ENCODE peak calls at places on chromosomes 6 and 20, in six cellular contexts. One of them, this sample, is unnamed.

GRCh38 chr6:100464910-100465700 is at the start of gene SIM1:
- DNase-seq in tibial artery: peak; percentile 41
- DNase-seq in brain microvascular endothelial cell: peak; percentile 43
- DNase-seq in choroid plexus epithelial cell: peak; percentile 65
- DNase-seq in fibroblast of villous mesenchyme: peak; percentile 62
- DNase-seq in left lung: peak; percentile 77
- DNase-seq in this sample: peak; percentile 90

GRCh38 chr20:35055445-35056276 is 36.9 kb downstream of the TRPC4AP start:
- DNase-seq in brain microvascular endothelial cell: no peak
- DNase-seq in fibroblast of villous mesenchyme: peak; percentile 68
- DNase-seq in left lung: no peak
- DNase-seq in tibial artery: no peak
- DNase-seq in choroid plexus epithelial cell: no peak
- DNase-seq in this sample: no peak

GRCh38 chr6:45864651-45865050 is 151.0 kb downstream of the CLIC5 start:
- DNase-seq in left lung: no peak
- DNase-seq in brain microvascular endothelial cell: no peak
- DNase-seq in choroid plexus epithelial cell: no peak
- DNase-seq in tibial artery: no peak
- DNase-seq in fibroblast of villous mesenchyme: no peak
- DNase-seq in this sample: no peak

GRCh38 chr6:57284056-57284455 is 33.4 kb upstream of the PRIM2 start:
- DNase-seq in left lung: no peak
- DNase-seq in brain microvascular endothelial cell: no peak
- DNase-seq in choroid plexus epithelial cell: peak; percentile 13
- DNase-seq in fibroblast of villous mesenchyme: peak; percentile 99
- DNase-seq in tibial artery: no peak
- DNase-seq in this sample: no peak

GRCh38 chr20:61486198-61486597 is 234.1 kb downstream of the CDH4 start:
- DNase-seq in left lung: no peak
- DNase-seq in fibroblast of villous mesenchyme: no peak
- DNase-seq in choroid plexus epithelial cell: no peak
- DNase-seq in brain microvascular endothelial cell: no peak
- DNase-seq in tibial artery: no peak
- DNase-seq in this sample: no peak

GRCh38 chr20:64106981-64107735 is at the start of gene NPBWR2:
- DNase-seq in left lung: peak; percentile 70
- DNase-seq in fibroblast of villous mesenchyme: no peak
- DNase-seq in tibial artery: no peak
- DNase-seq in choroid plexus epithelial cell: no peak
- DNase-seq in brain microvascular endothelial cell: no peak
- DNase-seq in this sample: no peak

GRCh38 chr20:4507288-4507719 is 214.4 kb upstream of the PRND start:
- DNase-seq in left lung: no peak
- DNase-seq in fibroblast of villous mesenchyme: peak; percentile 84
- DNase-seq in brain microvascular endothelial cell: peak; percentile 52
- DNase-seq in tibial artery: no peak
- DNase-seq in choroid plexus epithelial cell: peak; percentile 79
- DNase-seq in this sample: peak; percentile 81

GRCh38 chr20:2603816-2604505 is 48.5 kb upstream of the NOP56 start:
- DNase-seq in choroid plexus epithelial cell: no peak
- DNase-seq in brain microvascular endothelial cell: no peak
- DNase-seq in left lung: no peak
- DNase-seq in tibial artery: no peak
- DNase-seq in fibroblast of villous mesenchyme: no peak
- DNase-seq in this sample: no peak

GRCh38 chr6:67640462-67640861 is 994.6 kb upstream of the ADGRB3 start:
- DNase-seq in left lung: no peak
- DNase-seq in brain microvascular endothelial cell: no peak
- DNase-seq in fibroblast of villous mesenchyme: peak; percentile 16
- DNase-seq in tibial artery: no peak
- DNase-seq in choroid plexus epithelial cell: peak; percentile 72
- DNase-seq in this sample: no peak

GRCh38 chr20:41643504-41643938 is 25.3 kb upstream of the CHD6 start:
- DNase-seq in brain microvascular endothelial cell: peak; percentile 62
- DNase-seq in left lung: no peak
- DNase-seq in choroid plexus epithelial cell: peak; percentile 72
- DNase-seq in fibroblast of villous mesenchyme: peak; percentile 48
- DNase-seq in tibial artery: no peak
- DNase-seq in this sample: no peak

GRCh38 chr6:69917834-69918233 is 51.5 kb downstream of the COL19A1 start:
- DNase-seq in tibial artery: no peak
- DNase-seq in brain microvascular endothelial cell: peak; percentile 88
- DNase-seq in left lung: no peak
- DNase-seq in fibroblast of villous mesenchyme: peak; percentile 21
- DNase-seq in choroid plexus epithelial cell: peak; percentile 85
- DNase-seq in this sample: peak; percentile 15

GRCh38 chr20:50744143-50744792 is 12.9 kb downstream of the PARD6B start:
- DNase-seq in tibial artery: peak; percentile 73
- DNase-seq in choroid plexus epithelial cell: peak; percentile 94
- DNase-seq in fibroblast of villous mesenchyme: peak; percentile 95
- DNase-seq in brain microvascular endothelial cell: peak; percentile 84
- DNase-seq in left lung: peak; percentile 46
- DNase-seq in this sample: peak; percentile 81

GRCh38 chr6:4925580-4925979 is 78.3 kb downstream of the RPP40 start:
- DNase-seq in left lung: no peak
- DNase-seq in choroid plexus epithelial cell: no peak
- DNase-seq in brain microvascular endothelial cell: no peak
- DNase-seq in fibroblast of villous mesenchyme: no peak
- DNase-seq in tibial artery: no peak
- DNase-seq in this sample: no peak

GRCh38 chr6:52876056-52876787 is 33.3 kb downstream of the GSTA3 start:
- DNase-seq in choroid plexus epithelial cell: peak; percentile 30
- DNase-seq in fibroblast of villous mesenchyme: peak; percentile 39
- DNase-seq in brain microvascular endothelial cell: no peak
- DNase-seq in left lung: no peak
- DNase-seq in tibial artery: no peak
- DNase-seq in this sample: no peak

GRCh38 chr20:22949710-22950109 is 85.4 kb upstream of the SSTR4 start:
- DNase-seq in brain microvascular endothelial cell: peak; percentile 45
- DNase-seq in tibial artery: no peak
- DNase-seq in fibroblast of villous mesenchyme: no peak
- DNase-seq in choroid plexus epithelial cell: peak; percentile 73
- DNase-seq in left lung: no peak
- DNase-seq in this sample: no peak

GRCh38 chr6:147677647-147678046 is 169.2 kb downstream of the SAMD5 start:
- DNase-seq in left lung: no peak
- DNase-seq in brain microvascular endothelial cell: no peak
- DNase-seq in tibial artery: no peak
- DNase-seq in fibroblast of villous mesenchyme: no peak
- DNase-seq in choroid plexus epithelial cell: no peak
- DNase-seq in this sample: no peak

GRCh38 chr6:29414588-29414987 is at the start of gene OR12D1:
- DNase-seq in brain microvascular endothelial cell: no peak
- DNase-seq in tibial artery: no peak
- DNase-seq in left lung: no peak
- DNase-seq in fibroblast of villous mesenchyme: no peak
- DNase-seq in choroid plexus epithelial cell: no peak
- DNase-seq in this sample: no peak

GRCh38 chr6:54899442-54899841 is 52.9 kb downstream of the FAM83B start:
- DNase-seq in left lung: no peak
- DNase-seq in tibial artery: no peak
- DNase-seq in fibroblast of villous mesenchyme: no peak
- DNase-seq in brain microvascular endothelial cell: no peak
- DNase-seq in choroid plexus epithelial cell: no peak
- DNase-seq in this sample: no peak
- TF ChIP-seq CTCF in left lung: no peak
- TF ChIP-seq CTCF in tibial artery: no peak
- TF ChIP-seq CTCF in fibroblast of villous mesenchyme: no peak
- TF ChIP-seq CTCF in brain microvascular endothelial cell: no peak
- TF ChIP-seq CTCF in choroid plexus epithelial cell: no peak
- TF ChIP-seq CTCF in this sample: no peak

GRCh38 chr20:58237318-58238182 is 9.1 kb upstream of the ANKRD60 start:
- DNase-seq in choroid plexus epithelial cell: peak; percentile 63
- DNase-seq in tibial artery: no peak
- DNase-seq in left lung: no peak
- DNase-seq in fibroblast of villous mesenchyme: peak; percentile 66
- DNase-seq in brain microvascular endothelial cell: peak; percentile 35
- DNase-seq in this sample: no peak
- H3K4me3 ChIP-seq in choroid plexus epithelial cell: no peak overlapping the region
- H3K4me3 ChIP-seq in tibial artery: no peak overlapping the region
- H3K4me3 ChIP-seq in left lung: no peak overlapping the region
- H3K4me3 ChIP-seq in fibroblast of villous mesenchyme: peak overlapping the region; percentile 16
- H3K4me3 ChIP-seq in brain microvascular endothelial cell: no peak overlapping the region
- H3K4me3 ChIP-seq in this sample: peak overlapping the region; percentile 43

GRCh38 chr6:9233226-9233625 is 797.9 kb upstream of the SLC35B3 start:
- DNase-seq in choroid plexus epithelial cell: no peak
- DNase-seq in brain microvascular endothelial cell: no peak
- DNase-seq in tibial artery: no peak
- DNase-seq in left lung: no peak
- DNase-seq in fibroblast of villous mesenchyme: peak; percentile 6
- DNase-seq in this sample: no peak
- TF ChIP-seq CTCF in choroid plexus epithelial cell: no peak
- TF ChIP-seq CTCF in brain microvascular endothelial cell: no peak
- TF ChIP-seq CTCF in tibial artery: no peak
- TF ChIP-seq CTCF in left lung: no peak
- TF ChIP-seq CTCF in fibroblast of villous mesenchyme: no peak
- TF ChIP-seq CTCF in this sample: no peak

DNA sequence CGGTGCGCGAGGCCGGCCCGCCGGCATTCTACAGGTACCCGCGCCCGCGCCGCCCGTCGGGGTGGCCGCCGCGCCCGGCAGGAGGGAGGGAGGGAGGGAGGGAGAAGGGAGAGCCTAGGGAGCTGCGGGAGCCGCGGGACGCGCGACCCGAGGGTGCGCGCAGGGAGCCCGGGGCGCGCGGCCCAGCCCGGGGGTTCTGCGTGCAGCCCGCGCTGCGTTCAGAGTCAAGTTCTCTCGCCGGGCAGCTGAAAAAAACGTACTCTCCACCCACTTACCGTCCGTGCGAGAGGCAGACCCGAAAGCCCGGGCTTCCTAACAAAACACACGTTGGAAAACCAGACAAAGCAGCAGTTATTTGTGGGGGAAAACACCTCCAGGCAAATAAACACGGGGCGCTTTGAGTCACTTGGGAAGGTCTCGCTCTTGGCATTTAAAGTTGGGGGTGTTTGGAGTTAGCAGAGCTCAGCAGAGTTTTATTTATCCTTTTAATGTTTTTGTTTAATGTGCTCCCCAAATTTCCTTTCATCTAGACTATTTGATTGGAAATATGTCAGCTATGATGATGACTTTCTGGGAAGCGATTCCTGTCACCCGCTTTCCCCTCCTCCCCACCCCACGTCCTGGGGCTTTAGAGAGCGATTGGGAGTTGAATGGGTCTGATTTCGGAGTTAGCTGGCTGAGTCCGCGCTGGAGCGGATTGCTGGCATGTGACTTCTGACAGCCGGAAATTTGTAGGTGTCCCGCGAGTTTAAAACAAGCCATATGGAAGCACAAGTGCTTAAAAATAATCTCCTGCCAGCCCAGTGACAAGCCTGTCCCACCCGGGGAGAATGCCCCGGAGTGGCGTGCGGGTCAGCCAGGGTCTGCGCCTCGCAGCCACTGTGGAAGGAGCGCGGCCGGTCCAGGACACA is 1.1 kb downstream of the ESR1 start:
- DNase-seq in left lung: peak; percentile 79
- DNase-seq in brain microvascular endothelial cell: no peak
- DNase-seq in choroid plexus epithelial cell: peak; percentile 7
- DNase-seq in fibroblast of villous mesenchyme: no peak
- DNase-seq in tibial artery: peak; percentile 66
- DNase-seq in this sample: no peak
- H3K4me3 ChIP-seq in left lung: peak overlapping the region; percentile 27
- H3K4me3 ChIP-seq in brain microvascular endothelial cell: peak overlapping the region; percentile 36
- H3K4me3 ChIP-seq in choroid plexus epithelial cell: peak overlapping the region; percentile 32
- H3K4me3 ChIP-seq in fibroblast of villous mesenchyme: peak overlapping the region; percentile 21
- H3K4me3 ChIP-seq in tibial artery: peak overlapping the region; percentile 73
- H3K4me3 ChIP-seq in this sample: peak overlapping the region; percentile 4

GRCh38 chr6:3244003-3244831 is 14.5 kb upstream of the PSMG4 start:
- DNase-seq in fibroblast of villous mesenchyme: no peak
- DNase-seq in tibial artery: no peak
- DNase-seq in brain microvascular endothelial cell: no peak
- DNase-seq in choroid plexus epithelial cell: no peak
- DNase-seq in left lung: no peak
- DNase-seq in this sample: no peak

GRCh38 chr6:3250278-3250677 is 8.5 kb upstream of the PSMG4 start:
- DNase-seq in tibial artery: no peak
- DNase-seq in fibroblast of villous mesenchyme: no peak
- DNase-seq in brain microvascular endothelial cell: no peak
- DNase-seq in choroid plexus epithelial cell: no peak
- DNase-seq in left lung: no peak
- DNase-seq in this sample: no peak

GRCh38 chr6:3245216-3245615 is 13.5 kb upstream of the PSMG4 start:
- DNase-seq in fibroblast of villous mesenchyme: no peak
- DNase-seq in left lung: no peak
- DNase-seq in brain microvascular endothelial cell: no peak
- DNase-seq in choroid plexus epithelial cell: no peak
- DNase-seq in tibial artery: no peak
- DNase-seq in this sample: no peak

GRCh38 chr6:3249821-3250220 is 8.9 kb upstream of the PSMG4 start:
- DNase-seq in fibroblast of villous mesenchyme: no peak
- DNase-seq in choroid plexus epithelial cell: no peak
- DNase-seq in brain microvascular endothelial cell: no peak
- DNase-seq in left lung: no peak
- DNase-seq in tibial artery: no peak
- DNase-seq in this sample: no peak

DNA sequence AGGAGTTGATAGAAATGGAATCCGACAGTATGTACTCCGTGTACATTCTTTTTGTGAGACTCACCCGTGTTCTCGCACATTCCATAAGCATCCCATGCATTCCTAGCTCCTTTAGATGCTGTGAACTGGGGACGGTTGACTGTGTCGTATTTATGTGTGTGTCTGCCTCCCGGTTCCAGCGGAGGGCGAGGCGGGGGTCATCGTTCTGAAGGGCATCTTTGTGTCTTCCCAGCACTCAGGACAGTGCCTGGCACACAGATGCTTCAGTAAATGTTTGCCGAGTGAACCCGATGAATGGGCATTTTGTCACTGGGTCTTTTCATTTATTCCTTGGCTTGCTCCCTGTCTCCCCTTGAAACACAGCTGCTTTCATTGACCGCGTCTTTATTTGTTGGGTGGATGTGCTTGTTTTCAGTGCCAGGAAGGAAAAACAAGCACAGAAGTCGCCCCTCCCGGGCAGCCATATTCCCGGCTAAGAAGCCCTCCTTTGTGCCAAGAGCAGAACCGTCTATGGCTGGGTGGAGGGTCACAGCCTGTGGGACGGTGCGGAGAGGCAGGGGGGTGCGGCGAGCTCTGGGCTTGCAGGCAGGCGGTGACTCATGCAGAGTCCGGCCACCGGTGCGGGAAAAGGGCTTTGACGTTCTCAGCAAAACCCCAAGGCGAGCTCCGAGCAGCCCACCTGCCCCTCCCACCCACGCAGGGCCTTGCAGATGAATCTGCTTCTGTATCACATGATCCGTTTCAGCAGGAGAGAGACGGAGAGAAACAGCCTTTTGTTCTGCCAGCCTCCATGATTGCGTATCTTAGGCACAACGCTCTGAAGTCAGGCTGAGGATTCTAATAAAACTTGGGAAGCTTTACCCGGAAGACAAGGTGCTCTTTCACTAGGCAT is 11.2 kb upstream of the PSMG4 start:
- DNase-seq in left lung: no peak
- DNase-seq in tibial artery: no peak
- DNase-seq in choroid plexus epithelial cell: peak; percentile 97
- DNase-seq in brain microvascular endothelial cell: peak; percentile 95
- DNase-seq in fibroblast of villous mesenchyme: peak; percentile 91
- DNase-seq in this sample: peak; percentile 50
- TF ChIP-seq CTCF in left lung: no peak
- TF ChIP-seq CTCF in tibial artery: no peak
- TF ChIP-seq CTCF in choroid plexus epithelial cell: no peak
- TF ChIP-seq CTCF in brain microvascular endothelial cell: no peak
- TF ChIP-seq CTCF in fibroblast of villous mesenchyme: no peak
- TF ChIP-seq CTCF in this sample: no peak

GRCh38 chr20:18056174-18057105 is 1.3 kb downstream of the OVOL2 start:
- DNase-seq in choroid plexus epithelial cell: peak; percentile 12
- DNase-seq in left lung: peak; percentile 83
- DNase-seq in brain microvascular endothelial cell: no peak
- DNase-seq in fibroblast of villous mesenchyme: peak; percentile 4
- DNase-seq in tibial artery: no peak
- DNase-seq in this sample: no peak
- H3K4me3 ChIP-seq in choroid plexus epithelial cell: no peak overlapping the region
- H3K4me3 ChIP-seq in left lung: peak overlapping the region; percentile 31
- H3K4me3 ChIP-seq in brain microvascular endothelial cell: peak overlapping the region; percentile 3
- H3K4me3 ChIP-seq in fibroblast of villous mesenchyme: no peak overlapping the region
- H3K4me3 ChIP-seq in tibial artery: peak overlapping the region; percentile 31
- H3K4me3 ChIP-seq in this sample: no peak overlapping the region

This sample was measured in HFF-Myc.